ENCODE peak calls at places on chromosomes 2 and 18, in nine cellular contexts. One of them, this sample, is unnamed.

GRCh38 chr18:8696749-8697211 is 8.6 kb upstream of the MTCL1 start:
- DNase-seq in RPMI8226: peak; percentile 81
- DNase-seq in CD4-positive, CD25-positive, alpha-beta regulatory T cell: peak; percentile 51
- DNase-seq in NCI-H1105 treated with DMSO at 0.1 percent for 48 hours: no peak
- DNase-seq in ovary: peak; percentile 77
- DNase-seq in RCC 7860: peak; percentile 29
- DNase-seq in naive thymus-derived CD8-positive, alpha-beta T cell: peak; percentile 72
- DNase-seq in upper lobe of left lung: peak; percentile 76
- DNase-seq in astrocyte of the cerebellum: no peak
- DNase-seq in this sample: peak; percentile 75

GRCh38 chr2:109128466-109129355 is at the start of gene SH3RF3:
- DNase-seq in RCC 7860: no peak
- DNase-seq in NCI-H1105 treated with DMSO at 0.1 percent for 48 hours: peak; percentile 31
- DNase-seq in upper lobe of left lung: peak; percentile 45
- DNase-seq in CD4-positive, CD25-positive, alpha-beta regulatory T cell: peak; percentile 25
- DNase-seq in astrocyte of the cerebellum: no peak
- DNase-seq in RPMI8226: peak; percentile 59
- DNase-seq in naive thymus-derived CD8-positive, alpha-beta T cell: no peak
- DNase-seq in ovary: peak; percentile 49
- DNase-seq in this sample: no peak

GRCh38 chr18:22609642-22610041 is 191.9 kb upstream of the CTAGE1 start:
- DNase-seq in CD4-positive, CD25-positive, alpha-beta regulatory T cell: no peak
- DNase-seq in upper lobe of left lung: peak; percentile 26
- DNase-seq in naive thymus-derived CD8-positive, alpha-beta T cell: no peak
- DNase-seq in ovary: peak; percentile 38
- DNase-seq in RPMI8226: no peak
- DNase-seq in RCC 7860: no peak
- DNase-seq in NCI-H1105 treated with DMSO at 0.1 percent for 48 hours: no peak
- DNase-seq in astrocyte of the cerebellum: no peak
- DNase-seq in this sample: no peak

GRCh38 chr2:151315381-151315903 is 26.0 kb upstream of the NMI start:
- DNase-seq in RCC 7860: no peak
- DNase-seq in naive thymus-derived CD8-positive, alpha-beta T cell: no peak
- DNase-seq in NCI-H1105 treated with DMSO at 0.1 percent for 48 hours: no peak
- DNase-seq in ovary: peak; percentile 56
- DNase-seq in CD4-positive, CD25-positive, alpha-beta regulatory T cell: no peak
- DNase-seq in astrocyte of the cerebellum: no peak
- DNase-seq in RPMI8226: no peak
- DNase-seq in upper lobe of left lung: no peak
- DNase-seq in this sample: no peak

GRCh38 chr2:89841476-89841840 is 1150.0 kb downstream of the RPIA start:
- DNase-seq in naive thymus-derived CD8-positive, alpha-beta T cell: no peak
- DNase-seq in ovary: no peak
- DNase-seq in astrocyte of the cerebellum: no peak
- DNase-seq in RCC 7860: no peak
- DNase-seq in CD4-positive, CD25-positive, alpha-beta regulatory T cell: no peak
- DNase-seq in NCI-H1105 treated with DMSO at 0.1 percent for 48 hours: no peak
- DNase-seq in RPMI8226: no peak
- DNase-seq in upper lobe of left lung: no peak
- DNase-seq in this sample: no peak

GRCh38 chr2:54409752-54410151 is 46.4 kb upstream of the SPTBN1 start:
- DNase-seq in naive thymus-derived CD8-positive, alpha-beta T cell: no peak
- DNase-seq in RPMI8226: no peak
- DNase-seq in NCI-H1105 treated with DMSO at 0.1 percent for 48 hours: no peak
- DNase-seq in CD4-positive, CD25-positive, alpha-beta regulatory T cell: no peak
- DNase-seq in RCC 7860: no peak
- DNase-seq in ovary: no peak
- DNase-seq in astrocyte of the cerebellum: no peak
- DNase-seq in upper lobe of left lung: no peak
- DNase-seq in this sample: no peak

GRCh38 chr2:112767693-112768380 is 3.4 kb upstream of the CKAP2L start:
- DNase-seq in ovary: no peak
- DNase-seq in RPMI8226: peak; percentile 5
- DNase-seq in CD4-positive, CD25-positive, alpha-beta regulatory T cell: peak; percentile 45
- DNase-seq in upper lobe of left lung: no peak
- DNase-seq in naive thymus-derived CD8-positive, alpha-beta T cell: no peak
- DNase-seq in RCC 7860: no peak
- DNase-seq in astrocyte of the cerebellum: no peak
- DNase-seq in NCI-H1105 treated with DMSO at 0.1 percent for 48 hours: no peak
- DNase-seq in this sample: no peak

GRCh38 chr18:48152549-48152948 is 222.1 kb upstream of the SMAD2 start:
- DNase-seq in ovary: peak; percentile 20
- DNase-seq in CD4-positive, CD25-positive, alpha-beta regulatory T cell: no peak
- DNase-seq in RCC 7860: no peak
- DNase-seq in astrocyte of the cerebellum: no peak
- DNase-seq in upper lobe of left lung: no peak
- DNase-seq in naive thymus-derived CD8-positive, alpha-beta T cell: no peak
- DNase-seq in RPMI8226: no peak
- DNase-seq in NCI-H1105 treated with DMSO at 0.1 percent for 48 hours: no peak
- DNase-seq in this sample: no peak

GRCh38 chr2:203685081-203685621 is 21.3 kb upstream of the CD28 start:
- DNase-seq in NCI-H1105 treated with DMSO at 0.1 percent for 48 hours: no peak
- DNase-seq in CD4-positive, CD25-positive, alpha-beta regulatory T cell: no peak
- DNase-seq in upper lobe of left lung: no peak
- DNase-seq in naive thymus-derived CD8-positive, alpha-beta T cell: no peak
- DNase-seq in RCC 7860: peak; percentile 35
- DNase-seq in ovary: no peak
- DNase-seq in astrocyte of the cerebellum: peak; percentile 99
- DNase-seq in RPMI8226: no peak
- DNase-seq in this sample: no peak

GRCh38 chr2:99754215-99754614 is 264.4 kb upstream of the REV1 start:
- DNase-seq in CD4-positive, CD25-positive, alpha-beta regulatory T cell: no peak
- DNase-seq in astrocyte of the cerebellum: no peak
- DNase-seq in naive thymus-derived CD8-positive, alpha-beta T cell: no peak
- DNase-seq in RCC 7860: no peak
- DNase-seq in ovary: no peak
- DNase-seq in NCI-H1105 treated with DMSO at 0.1 percent for 48 hours: no peak
- DNase-seq in upper lobe of left lung: no peak
- DNase-seq in RPMI8226: no peak
- DNase-seq in this sample: no peak

GRCh38 chr2:195535911-195536522 is 121.0 kb upstream of the SLC39A10 start:
- DNase-seq in CD4-positive, CD25-positive, alpha-beta regulatory T cell: peak; percentile 96
- DNase-seq in upper lobe of left lung: peak; percentile 76
- DNase-seq in NCI-H1105 treated with DMSO at 0.1 percent for 48 hours: no peak
- DNase-seq in RCC 7860: no peak
- DNase-seq in RPMI8226: peak; percentile 48
- DNase-seq in astrocyte of the cerebellum: no peak
- DNase-seq in naive thymus-derived CD8-positive, alpha-beta T cell: peak; percentile 41
- DNase-seq in ovary: no peak
- DNase-seq in this sample: peak; percentile 36

GRCh38 chr2:14634885-14635871 is 2.7 kb downstream of the LRATD1 start:
- DNase-seq in CD4-positive, CD25-positive, alpha-beta regulatory T cell: no peak
- DNase-seq in NCI-H1105 treated with DMSO at 0.1 percent for 48 hours: peak; percentile 91
- DNase-seq in astrocyte of the cerebellum: peak; percentile 39
- DNase-seq in RCC 7860: no peak
- DNase-seq in RPMI8226: peak; percentile 55
- DNase-seq in ovary: peak; percentile 74
- DNase-seq in naive thymus-derived CD8-positive, alpha-beta T cell: no peak
- DNase-seq in upper lobe of left lung: peak; percentile 72
- DNase-seq in this sample: no peak